ENCODE peak calls at places on chromosome 13, in seven cellular contexts. X is fibroblast of the aortic adventitia; H is heart right ventricle; Y is OCI-M1; Q is stimulated activated CD4-positive, alpha-beta T cell treated with anti-CD3 and anti-CD28 coated beads, Interleukin-1b, Interleukin-23, amount 100 ng/mL, for 24 hours; I is cerebellum; K is cardiac septum. E is an unnamed sample.

GRCh38 chr13:49220856-49221614 is 897 bp downstream of the MLNR start:
- DNase-seq in X (no peak), H (peak), Y (no peak), Q (no peak), I (no peak), K (no peak), E (no peak)

GRCh38 chr13:33188093-33188882 is 97.3 kb downstream of the STARD13 start:
- DNase-seq in X (no peak), H (no peak), Y (no peak), Q (no peak), I (no peak), K (no peak), E (no peak)

GRCh38 chr13:68368922-68369321 is 1138.8 kb upstream of the PCDH9 start:
- DNase-seq in X (no peak), H (no peak), Y (no peak), Q (no peak), I (no peak), K (no peak), E (no peak)

GRCh38 chr13:34044660-34045080 is 226.7 kb downstream of the RFC3 start:
- DNase-seq in X (peak), H (no peak), Y (no peak), Q (no peak), I (no peak), K (no peak), E (no peak)

GRCh38 chr13:93951153-93951552 is 528.3 kb downstream of the DCT start:
- DNase-seq in X (peak), H (no peak), Y (peak), Q (no peak), I (no peak), K (no peak), E (no peak)

GRCh38 chr13:79079351-79079839 is 326.7 kb downstream of the RBM26 start:
- DNase-seq in X (no peak), H (no peak), Y (no peak), Q (no peak), I (no peak), K (no peak), E (peak)

GRCh38 chr13:79228972-79229371 is 177.1 kb downstream of the RBM26 start:
- DNase-seq in X (no peak), H (no peak), Y (no peak), Q (no peak), I (no peak), K (no peak), E (peak)

GRCh38 chr13:40878823-40879222 is 89.4 kb downstream of the SLC25A15 start:
- DNase-seq in X (no peak), H (no peak), Y (no peak), Q (no peak), I (no peak), K (no peak), E (no peak)

GRCh38 chr13:68124437-68125086 is 894.4 kb upstream of the PCDH9 start:
- DNase-seq in X (no peak), H (no peak), Y (no peak), Q (no peak), I (no peak), K (no peak), E (no peak)

GRCh38 chr13:45185286-45185685 is 15.6 kb downstream of the KCTD4 start:
- DNase-seq in X (no peak), H (no peak), Y (no peak), Q (no peak), I (no peak), K (no peak), E (no peak)